ENCODE peak calls at places on chromosomes 16 and 17, in ten cellular contexts. One of them, this sample, is unnamed.
A peak's percentile ranks its signal among the peaks of the same experiment; 100 is the strongest.

GRCh38 chr17:72342582-72343527 is 222.0 kb downstream of the SOX9 start:
- DNase-seq in CD4-positive, alpha-beta T cell: no peak
- DNase-seq in fibroblast of pulmonary artery: peak; percentile 23
- DNase-seq in cardiac fibroblast: peak; percentile 37
- DNase-seq in mucosa of descending colon: no peak
- DNase-seq in AG04450: no peak
- DNase-seq in omental fat pad: no peak
- DNase-seq in heart left ventricle: peak; percentile 59
- DNase-seq in PC-3: no peak
- DNase-seq in breast epithelium: peak; percentile 20
- DNase-seq in this sample: peak; percentile 18

GRCh38 chr17:75652934-75653549 is 13.9 kb downstream of the RECQL5 start:
- DNase-seq in fibroblast of pulmonary artery: peak; percentile 43
- DNase-seq in AG04450: no peak
- DNase-seq in omental fat pad: no peak
- DNase-seq in breast epithelium: no peak
- DNase-seq in cardiac fibroblast: peak; percentile 42
- DNase-seq in PC-3: peak; percentile 55
- DNase-seq in heart left ventricle: no peak
- DNase-seq in mucosa of descending colon: no peak
- DNase-seq in CD4-positive, alpha-beta T cell: no peak
- DNase-seq in this sample: peak; percentile 61

GRCh38 chr16:85610446-85611204 is 2.5 kb upstream of the GSE1 start:
- DNase-seq in PC-3: peak; percentile 90
- DNase-seq in cardiac fibroblast: peak; percentile 78
- DNase-seq in mucosa of descending colon: peak; percentile 93
- DNase-seq in CD4-positive, alpha-beta T cell: peak; percentile 83
- DNase-seq in omental fat pad: peak; percentile 70
- DNase-seq in heart left ventricle: peak; percentile 88
- DNase-seq in fibroblast of pulmonary artery: peak; percentile 74
- DNase-seq in AG04450: peak; percentile 45
- DNase-seq in breast epithelium: peak; percentile 89
- DNase-seq in this sample: peak; percentile 96

GRCh38 chr16:73226675-73227074 is 178.7 kb upstream of the ZFHX3 start:
- DNase-seq in omental fat pad: no peak
- DNase-seq in heart left ventricle: no peak
- DNase-seq in fibroblast of pulmonary artery: no peak
- DNase-seq in breast epithelium: no peak
- DNase-seq in AG04450: no peak
- DNase-seq in mucosa of descending colon: no peak
- DNase-seq in PC-3: no peak
- DNase-seq in CD4-positive, alpha-beta T cell: no peak
- DNase-seq in cardiac fibroblast: no peak
- DNase-seq in this sample: no peak

GRCh38 chr17:77332981-77333685 is 192.4 kb downstream of the SEC14L1 start:
- DNase-seq in PC-3: peak; percentile 93
- DNase-seq in cardiac fibroblast: peak; percentile 72
- DNase-seq in mucosa of descending colon: no peak
- DNase-seq in AG04450: no peak
- DNase-seq in breast epithelium: peak; percentile 19
- DNase-seq in CD4-positive, alpha-beta T cell: no peak
- DNase-seq in heart left ventricle: no peak
- DNase-seq in fibroblast of pulmonary artery: peak; percentile 68
- DNase-seq in omental fat pad: no peak
- DNase-seq in this sample: no peak

GRCh38 chr17:37194208-37194607 is 181.6 kb upstream of the C17orf78 start:
- DNase-seq in omental fat pad: no peak
- DNase-seq in AG04450: no peak
- DNase-seq in fibroblast of pulmonary artery: no peak
- DNase-seq in CD4-positive, alpha-beta T cell: no peak
- DNase-seq in cardiac fibroblast: no peak
- DNase-seq in heart left ventricle: no peak
- DNase-seq in PC-3: no peak
- DNase-seq in breast epithelium: no peak
- DNase-seq in mucosa of descending colon: no peak
- DNase-seq in this sample: no peak

GRCh38 chr17:66843606-66844005 is 8.7 kb downstream of the CACNG5 start:
- DNase-seq in fibroblast of pulmonary artery: no peak
- DNase-seq in CD4-positive, alpha-beta T cell: no peak
- DNase-seq in mucosa of descending colon: no peak
- DNase-seq in AG04450: no peak
- DNase-seq in cardiac fibroblast: no peak
- DNase-seq in breast epithelium: no peak
- DNase-seq in omental fat pad: no peak
- DNase-seq in PC-3: no peak
- DNase-seq in heart left ventricle: no peak
- DNase-seq in this sample: no peak

GRCh38 chr17:50349241-50349595 is 3.3 kb downstream of the XYLT2 start:
- DNase-seq in heart left ventricle: no peak
- DNase-seq in mucosa of descending colon: peak; percentile 21
- DNase-seq in PC-3: no peak
- DNase-seq in AG04450: no peak
- DNase-seq in cardiac fibroblast: no peak
- DNase-seq in breast epithelium: no peak
- DNase-seq in omental fat pad: no peak
- DNase-seq in fibroblast of pulmonary artery: no peak
- DNase-seq in CD4-positive, alpha-beta T cell: no peak
- DNase-seq in this sample: no peak

GRCh38 chr17:27802962-27803680 is 2.8 kb upstream of the NOS2 start:
- DNase-seq in cardiac fibroblast: no peak
- DNase-seq in omental fat pad: no peak
- DNase-seq in PC-3: no peak
- DNase-seq in fibroblast of pulmonary artery: no peak
- DNase-seq in AG04450: no peak
- DNase-seq in breast epithelium: no peak
- DNase-seq in CD4-positive, alpha-beta T cell: no peak
- DNase-seq in mucosa of descending colon: no peak
- DNase-seq in heart left ventricle: no peak
- DNase-seq in this sample: no peak

GRCh38 chr16:1980770-1981087 is 540 bp downstream of the NOXO1 start:
- DNase-seq in fibroblast of pulmonary artery: no peak
- DNase-seq in mucosa of descending colon: no peak
- DNase-seq in breast epithelium: no peak
- DNase-seq in CD4-positive, alpha-beta T cell: no peak
- DNase-seq in cardiac fibroblast: no peak
- DNase-seq in omental fat pad: no peak
- DNase-seq in AG04450: no peak
- DNase-seq in heart left ventricle: no peak
- DNase-seq in PC-3: no peak
- DNase-seq in this sample: no peak

GRCh38 chr17:63785556-63785955 is 11.6 kb downstream of the DDX42 start:
- DNase-seq in CD4-positive, alpha-beta T cell: no peak
- DNase-seq in mucosa of descending colon: no peak
- DNase-seq in cardiac fibroblast: peak; percentile 31
- DNase-seq in omental fat pad: no peak
- DNase-seq in PC-3: peak; percentile 82
- DNase-seq in fibroblast of pulmonary artery: peak; percentile 44
- DNase-seq in AG04450: no peak
- DNase-seq in heart left ventricle: no peak
- DNase-seq in breast epithelium: no peak
- DNase-seq in this sample: no peak

GRCh38 chr17:6461792-6462524 is 17.7 kb downstream of the PIMREG start:
- DNase-seq in heart left ventricle: no peak
- DNase-seq in breast epithelium: no peak
- DNase-seq in AG04450: no peak
- DNase-seq in mucosa of descending colon: no peak
- DNase-seq in cardiac fibroblast: no peak
- DNase-seq in fibroblast of pulmonary artery: no peak
- DNase-seq in CD4-positive, alpha-beta T cell: no peak
- DNase-seq in omental fat pad: no peak
- DNase-seq in PC-3: no peak
- DNase-seq in this sample: no peak

GRCh38 chr17:6463616-6464445 is 19.6 kb downstream of the PIMREG start:
- DNase-seq in AG04450: no peak
- DNase-seq in heart left ventricle: no peak
- DNase-seq in CD4-positive, alpha-beta T cell: no peak
- DNase-seq in breast epithelium: no peak
- DNase-seq in fibroblast of pulmonary artery: no peak
- DNase-seq in PC-3: no peak
- DNase-seq in mucosa of descending colon: peak; percentile 14
- DNase-seq in cardiac fibroblast: no peak
- DNase-seq in omental fat pad: no peak
- DNase-seq in this sample: no peak

GRCh38 chr17:6462692-6463091 is 18.4 kb downstream of the PIMREG start:
- DNase-seq in heart left ventricle: no peak
- DNase-seq in fibroblast of pulmonary artery: no peak
- DNase-seq in PC-3: no peak
- DNase-seq in cardiac fibroblast: no peak
- DNase-seq in AG04450: no peak
- DNase-seq in omental fat pad: no peak
- DNase-seq in mucosa of descending colon: no peak
- DNase-seq in breast epithelium: no peak
- DNase-seq in CD4-positive, alpha-beta T cell: no peak
- DNase-seq in this sample: no peak

GRCh38 chr17:6460531-6461161 is 16.4 kb downstream of the PIMREG start:
- DNase-seq in AG04450: no peak
- DNase-seq in CD4-positive, alpha-beta T cell: no peak
- DNase-seq in heart left ventricle: no peak
- DNase-seq in fibroblast of pulmonary artery: no peak
- DNase-seq in PC-3: no peak
- DNase-seq in cardiac fibroblast: no peak
- DNase-seq in breast epithelium: no peak
- DNase-seq in mucosa of descending colon: no peak
- DNase-seq in omental fat pad: no peak
- DNase-seq in this sample: no peak

DNA sequence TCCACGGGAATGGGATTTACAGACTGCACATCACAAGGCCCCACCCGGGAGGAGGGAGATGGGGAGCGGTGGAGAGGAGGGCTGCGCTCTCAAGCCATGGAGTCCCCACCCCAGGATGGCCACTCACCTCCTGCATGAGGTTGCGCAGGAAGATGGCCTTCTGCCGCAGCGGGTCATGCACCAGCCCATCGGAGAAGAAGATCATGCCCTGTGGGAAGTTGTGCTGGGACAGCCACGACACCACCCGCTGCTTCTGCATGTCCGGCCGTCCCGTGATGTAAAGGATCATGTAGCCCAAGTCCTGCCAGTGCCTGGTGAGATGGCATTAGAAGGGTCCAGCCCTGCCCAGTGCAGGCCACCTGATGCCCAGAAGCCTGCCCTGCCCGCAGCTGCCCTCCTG is 17.0 kb downstream of the PIMREG start:
- DNase-seq in cardiac fibroblast: no peak
- DNase-seq in CD4-positive, alpha-beta T cell: no peak
- DNase-seq in fibroblast of pulmonary artery: no peak
- DNase-seq in breast epithelium: no peak
- DNase-seq in PC-3: no peak
- DNase-seq in mucosa of descending colon: no peak
- DNase-seq in omental fat pad: no peak
- DNase-seq in heart left ventricle: peak; percentile 17
- DNase-seq in AG04450: no peak
- DNase-seq in this sample: no peak
- TF ChIP-seq CTCF in cardiac fibroblast: no peak
- TF ChIP-seq CTCF in CD4-positive, alpha-beta T cell: no peak
- TF ChIP-seq CTCF in fibroblast of pulmonary artery: no peak
- TF ChIP-seq CTCF in breast epithelium: no peak
- TF ChIP-seq CTCF in PC-3: no peak
- TF ChIP-seq CTCF in mucosa of descending colon: no peak
- TF ChIP-seq CTCF in omental fat pad: no peak
- TF ChIP-seq CTCF in heart left ventricle: no peak
- TF ChIP-seq CTCF in AG04450: no peak
- TF ChIP-seq CTCF in this sample: no peak

GRCh38 chr17:81480140-81480917 is 32.3 kb downstream of the ACTG1 start:
- DNase-seq in PC-3: peak; percentile 45
- DNase-seq in heart left ventricle: peak; percentile 60
- DNase-seq in cardiac fibroblast: peak; percentile 85
- DNase-seq in fibroblast of pulmonary artery: peak; percentile 76
- DNase-seq in CD4-positive, alpha-beta T cell: no peak
- DNase-seq in breast epithelium: no peak
- DNase-seq in mucosa of descending colon: no peak
- DNase-seq in omental fat pad: no peak
- DNase-seq in AG04450: no peak
- DNase-seq in this sample: no peak
- TF ChIP-seq CTCF in PC-3: no peak
- TF ChIP-seq CTCF in heart left ventricle: no peak
- TF ChIP-seq CTCF in cardiac fibroblast: peak; percentile 15
- TF ChIP-seq CTCF in fibroblast of pulmonary artery: no peak
- TF ChIP-seq CTCF in CD4-positive, alpha-beta T cell: no peak
- TF ChIP-seq CTCF in breast epithelium: no peak
- TF ChIP-seq CTCF in mucosa of descending colon: no peak
- TF ChIP-seq CTCF in omental fat pad: no peak
- TF ChIP-seq CTCF in AG04450: no peak
- TF ChIP-seq CTCF in this sample: no peak

GRCh38 chr16:67150058-67150832 is 553 bp downstream of the B3GNT9 start:
- DNase-seq in omental fat pad: no peak
- DNase-seq in PC-3: no peak
- DNase-seq in mucosa of descending colon: no peak
- DNase-seq in cardiac fibroblast: peak; percentile 83
- DNase-seq in CD4-positive, alpha-beta T cell: no peak
- DNase-seq in fibroblast of pulmonary artery: peak; percentile 76
- DNase-seq in heart left ventricle: peak; percentile 62
- DNase-seq in breast epithelium: no peak
- DNase-seq in AG04450: no peak
- DNase-seq in this sample: peak; percentile 77
- TF ChIP-seq CTCF in omental fat pad: no peak
- TF ChIP-seq CTCF in PC-3: no peak
- TF ChIP-seq CTCF in mucosa of descending colon: no peak
- TF ChIP-seq CTCF in cardiac fibroblast: no peak
- TF ChIP-seq CTCF in CD4-positive, alpha-beta T cell: peak; percentile 5
- TF ChIP-seq CTCF in fibroblast of pulmonary artery: no peak
- TF ChIP-seq CTCF in heart left ventricle: no peak
- TF ChIP-seq CTCF in breast epithelium: no peak
- TF ChIP-seq CTCF in AG04450: no peak
- TF ChIP-seq CTCF in this sample: peak; percentile 29

GRCh38 chr17:57955183-57955952 is at the start of gene CUEDC1:
- DNase-seq in cardiac fibroblast: peak; percentile 71
- DNase-seq in PC-3: peak; percentile 74
- DNase-seq in heart left ventricle: peak; percentile 91
- DNase-seq in AG04450: no peak
- DNase-seq in fibroblast of pulmonary artery: peak; percentile 50
- DNase-seq in CD4-positive, alpha-beta T cell: peak; percentile 62
- DNase-seq in mucosa of descending colon: peak; percentile 89
- DNase-seq in breast epithelium: peak; percentile 55
- DNase-seq in omental fat pad: no peak
- DNase-seq in this sample: peak; percentile 90
- TF ChIP-seq CTCF in cardiac fibroblast: peak; percentile 1
- TF ChIP-seq CTCF in PC-3: no peak
- TF ChIP-seq CTCF in heart left ventricle: peak; percentile 43
- TF ChIP-seq CTCF in AG04450: peak; percentile 29
- TF ChIP-seq CTCF in fibroblast of pulmonary artery: no peak
- TF ChIP-seq CTCF in CD4-positive, alpha-beta T cell: no peak
- TF ChIP-seq CTCF in mucosa of descending colon: no peak
- TF ChIP-seq CTCF in breast epithelium: no peak
- TF ChIP-seq CTCF in omental fat pad: no peak
- TF ChIP-seq CTCF in this sample: no peak